ENCODE peak calls at places on chromosomes 12 and 14, in five cellular contexts. V is cardiac muscle cell, L is epithelial cell of esophagus, R is AG10803, W is heart left ventricle. C is an unnamed sample.

GRCh38 chr14:93050761-93051160 is 65.0 kb downstream of the ITPK1 start:
- DNase-seq in V (no peak), L (no peak), R (no peak), W (no peak), C (no peak)

GRCh38 chr14:37865719-37866549 is 270.5 kb downstream of the TTC6 start:
- DNase-seq in V (no peak), L (no peak), R (peak), W (no peak), C (no peak)

GRCh38 chr12:47614521-47614920 is 91.3 kb downstream of the RPAP3 start:
- DNase-seq in V (no peak), L (no peak), R (no peak), W (no peak), C (no peak)

GRCh38 chr12:105166736-105167135 is 59.2 kb downstream of the WASHC4 start:
- DNase-seq in V (no peak), L (peak), R (peak), W (no peak), C (no peak)

GRCh38 chr12:61823102-61823501 is 437.1 kb upstream of the USP15 start:
- DNase-seq in V (no peak), L (no peak), R (no peak), W (no peak), C (no peak)

GRCh38 chr12:457676-458075 is 2.1 kb upstream of the B4GALNT3 start:
- DNase-seq in V (no peak), L (peak), R (no peak), W (no peak), C (no peak)

GRCh38 chr12:104930388-104931326 is 27.4 kb downstream of the SLC41A2 start:
- DNase-seq in V (peak), L (peak), R (peak), W (no peak), C (no peak)

GRCh38 chr12:62192486-62193250 is 67.5 kb upstream of the USP15 start:
- DNase-seq in V (peak), L (peak), R (peak), W (peak), C (no peak)

GRCh38 chr14:39107624-39108023 is 4.6 kb upstream of the SEC23A start:
- DNase-seq in V (peak), L (peak), R (peak), W (no peak), C (no peak)

GRCh38 chr14:77299776-77300175 is 20.9 kb downstream of the POMT2 start:
- DNase-seq in V (no peak), L (no peak), R (no peak), W (no peak), C (no peak)

GRCh38 chr14:33938131-33938949 is 12.5 kb downstream of the EGLN3 start:
- DNase-seq in V (peak), L (peak), R (peak), W (peak), C (no peak)

GRCh38 chr14:45267084-45267483 is 14.1 kb upstream of the MIS18BP1 start:
- DNase-seq in V (no peak), L (no peak), R (no peak), W (no peak), C (no peak)

GRCh38 chr14:94113073-94113472 is 2.5 kb downstream of the IFI27 start:
- DNase-seq in V (no peak), L (no peak), R (no peak), W (no peak), C (no peak)

GRCh38 chr12:1907652-1908611 is 10.5 kb downstream of the CACNA2D4 start:
- DNase-seq in V (no peak), L (peak), R (no peak), W (no peak), C (no peak)

GRCh38 chr12:22672951-22673350 is 48.0 kb downstream of the ETNK1 start:
- DNase-seq in V (peak), L (no peak), R (peak), W (no peak), C (no peak)

GRCh38 chr12:23127701-23128100 is 502.7 kb downstream of the ETNK1 start:
- DNase-seq in V (no peak), L (no peak), R (no peak), W (no peak), C (no peak)

GRCh38 chr12:113875681-113876080 is 90.4 kb downstream of the RBM19 start:
- DNase-seq in V (peak), L (no peak), R (no peak), W (no peak), C (no peak)

GRCh38 chr12:129716825-129717224 is 187.0 kb downstream of the TMEM132D start:
- DNase-seq in V (no peak), L (no peak), R (no peak), W (no peak), C (no peak)

GRCh38 chr12:50715174-50715573 is 48.7 kb upstream of the ATF1 start:
- DNase-seq in V (no peak), L (no peak), R (peak), W (no peak), C (no peak)

GRCh38 chr12:53561590-53561953 is 54.3 kb upstream of the NPFF start:
- DNase-seq in V (peak), L (peak), R (peak), W (no peak), C (no peak)

GRCh38 chr14:105204206-105204930 is 23.3 kb upstream of the NUDT14 start:
- DNase-seq in V (no peak), L (peak), R (peak), W (peak), C (no peak)

GRCh38 chr12:106495354-106495965 is 87.3 kb upstream of the RFX4 start:
- DNase-seq in V (no peak), L (no peak), R (no peak), W (no peak), C (no peak)

GRCh38 chr12:104167519-104168458 is 29.8 kb upstream of the NFYB start:
- DNase-seq in V (no peak), L (no peak), R (no peak), W (no peak), C (no peak)

GRCh38 chr14:58216544-58216943 is 16.6 kb downstream of the ACTR10 start:
- DNase-seq in V (no peak), L (no peak), R (no peak), W (no peak), C (no peak)

GRCh38 chr14:92224348-92224954 is 98.5 kb upstream of the SLC24A4 start:
- DNase-seq in V (no peak), L (peak), R (peak), W (no peak), C (no peak)

GRCh38 chr14:64628940-64629403 is 75.3 kb upstream of the PLEKHG3 start:
- DNase-seq in V (peak), L (peak), R (peak), W (no peak), C (no peak)

GRCh38 chr14:104387385-104388010 is 192.1 kb upstream of the C14orf180 start:
- DNase-seq in V (no peak), L (no peak), R (no peak), W (peak), C (no peak)

GRCh38 chr12:91988076-91988475 is 157.6 kb downstream of the BTG1 start:
- DNase-seq in V (peak), L (no peak), R (no peak), W (no peak), C (no peak)

GRCh38 chr12:32561931-32562341 is 117.2 kb upstream of the DNM1L start:
- DNase-seq in V (no peak), L (no peak), R (no peak), W (no peak), C (no peak)

GRCh38 chr12:6267007-6267721 is 43.3 kb upstream of the PLEKHG6 start:
- DNase-seq in V (peak), L (peak), R (peak), W (no peak), C (no peak)

GRCh38 chr14:50488521-50488920 is 43.8 kb downstream of the MAP4K5 start:
- DNase-seq in V (no peak), L (no peak), R (no peak), W (no peak), C (no peak)

GRCh38 chr14:34365309-34365915 is 96.6 kb downstream of the SPTSSA start:
- DNase-seq in V (peak), L (no peak), R (no peak), W (no peak), C (no peak)

GRCh38 chr12:69266045-69266635 is 26.8 kb downstream of the CPSF6 start:
- DNase-seq in V (peak), L (peak), R (peak), W (no peak), C (no peak)

GRCh38 chr12:124097681-124098080 is 124.7 kb downstream of the ZNF664 start:
- DNase-seq in V (peak), L (no peak), R (peak), W (no peak), C (no peak)

GRCh38 chr12:130041983-130042812 is 120.1 kb upstream of the FZD10 start:
- DNase-seq in V (no peak), L (peak), R (no peak), W (no peak), C (no peak)

GRCh38 chr14:76955575-76956252 is 72.8 kb downstream of the IRF2BPL start:
- DNase-seq in V (peak), L (peak), R (peak), W (peak), C (peak)

GRCh38 chr12:27966870-27967269 is 5.7 kb downstream of the PTHLH start:
- DNase-seq in V (peak), L (peak), R (peak), W (no peak), C (no peak)

GRCh38 chr12:69211172-69211571 is 28.2 kb upstream of the CPSF6 start:
- DNase-seq in V (no peak), L (no peak), R (no peak), W (no peak), C (no peak)

GRCh38 chr12:104733717-104734175 is 224.3 kb downstream of the SLC41A2 start:
- DNase-seq in V (peak), L (no peak), R (no peak), W (no peak), C (no peak)

GRCh38 chr12:24424889-24425600 is 475.6 kb upstream of the SOX5 start:
- DNase-seq in V (no peak), L (no peak), R (no peak), W (no peak), C (no peak)

GRCh38 chr12:77914089-77914488 is 83.4 kb downstream of the NAV3 start:
- DNase-seq in V (peak), L (no peak), R (peak), W (no peak), C (no peak)
- TF ChIP-seq CTCF in V (peak), L (no peak), R (no peak), W (peak), C (no peak)

DNA sequence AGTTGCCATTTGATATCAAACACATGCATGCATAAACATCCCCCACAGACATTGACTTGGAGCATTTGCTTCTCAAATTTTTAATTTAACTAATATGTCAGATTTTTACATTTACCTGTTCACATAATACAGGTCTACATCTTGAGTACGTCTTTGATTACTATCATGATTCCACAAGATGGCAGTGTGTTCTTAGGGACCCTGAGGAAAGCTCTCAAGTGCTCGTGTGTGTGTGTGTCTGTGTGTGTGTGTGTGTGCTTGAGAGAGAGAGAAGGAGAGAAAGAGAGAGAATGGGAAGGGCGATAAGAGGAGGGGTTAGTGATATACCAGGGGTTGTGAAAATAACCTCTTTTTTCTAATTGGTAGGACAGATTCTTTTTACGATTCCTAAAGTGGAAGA is 167.1 kb upstream of the OR4E1 start:
- DNase-seq in V (no peak), L (peak), R (no peak), W (no peak), C (no peak)
- TF ChIP-seq CTCF in V (no peak), L (no peak), R (no peak), W (no peak), C (no peak)

DNA sequence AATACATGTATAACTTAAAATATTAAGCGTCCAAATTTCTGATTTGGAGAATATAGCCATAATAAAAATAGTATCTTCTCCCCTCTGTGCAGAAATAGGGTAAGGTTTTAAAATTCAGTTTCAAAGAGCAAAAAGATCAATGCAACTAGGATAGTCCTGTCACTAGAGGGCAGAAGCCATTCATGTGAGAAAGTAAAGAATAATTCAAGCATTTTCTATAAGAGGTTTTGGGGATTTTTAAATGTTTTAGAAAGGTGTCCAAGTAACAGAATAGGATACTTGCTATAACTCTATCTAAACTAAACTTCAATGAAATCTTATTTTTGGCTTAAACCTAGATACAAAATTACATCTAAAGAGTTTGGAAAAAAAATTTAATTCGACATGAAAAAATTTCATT is 50.3 kb downstream of the ADAMTS20 start:
- DNase-seq in V (peak), L (peak), R (peak), W (no peak), C (no peak)
- TF ChIP-seq CTCF in V (peak), L (peak), R (peak), W (peak), C (no peak)

GRCh38 chr12:14656846-14657245 is 39.6 kb downstream of the GUCY2C start:
- DNase-seq in V (no peak), L (no peak), R (no peak), W (no peak), C (no peak)
- TF ChIP-seq CTCF in V (no peak), L (no peak), R (no peak), W (no peak), C (no peak)

GRCh38 chr14:102502571-102502970 is 7.0 kb downstream of the ANKRD9 start:
- DNase-seq in V (no peak), L (no peak), R (no peak), W (no peak), C (no peak)

GRCh38 chr14:102503576-102504224 is 5.9 kb downstream of the ANKRD9 start:
- DNase-seq in V (no peak), L (peak), R (no peak), W (peak), C (no peak)

GRCh38 chr14:102500724-102501123 is 8.9 kb downstream of the ANKRD9 start:
- DNase-seq in V (no peak), L (no peak), R (no peak), W (no peak), C (no peak)

GRCh38 chr14:102500190-102500661 is 9.3 kb downstream of the ANKRD9 start:
- DNase-seq in V (peak), L (peak), R (peak), W (peak), C (peak)

GRCh38 chr14:102501751-102502315 is 7.7 kb downstream of the ANKRD9 start:
- DNase-seq in V (no peak), L (no peak), R (no peak), W (peak), C (no peak)
- TF ChIP-seq CTCF in V (no peak), L (peak), R (no peak), W (no peak), C (no peak)

GRCh38 chr14:74401504-74402241 is 24.3 kb downstream of the SYNDIG1L start:
- DNase-seq in V (no peak), L (peak), R (no peak), W (peak), C (no peak)
- TF ChIP-seq CTCF in V (no peak), L (no peak), R (no peak), W (no peak), C (no peak)

GRCh38 chr14:30354439-30354838 is 204.5 kb upstream of the G2E3 start:
- DNase-seq in V (no peak), L (no peak), R (no peak), W (no peak), C (no peak)
- TF ChIP-seq CTCF in V (no peak), L (no peak), R (no peak), W (no peak), C (no peak)

DNA sequence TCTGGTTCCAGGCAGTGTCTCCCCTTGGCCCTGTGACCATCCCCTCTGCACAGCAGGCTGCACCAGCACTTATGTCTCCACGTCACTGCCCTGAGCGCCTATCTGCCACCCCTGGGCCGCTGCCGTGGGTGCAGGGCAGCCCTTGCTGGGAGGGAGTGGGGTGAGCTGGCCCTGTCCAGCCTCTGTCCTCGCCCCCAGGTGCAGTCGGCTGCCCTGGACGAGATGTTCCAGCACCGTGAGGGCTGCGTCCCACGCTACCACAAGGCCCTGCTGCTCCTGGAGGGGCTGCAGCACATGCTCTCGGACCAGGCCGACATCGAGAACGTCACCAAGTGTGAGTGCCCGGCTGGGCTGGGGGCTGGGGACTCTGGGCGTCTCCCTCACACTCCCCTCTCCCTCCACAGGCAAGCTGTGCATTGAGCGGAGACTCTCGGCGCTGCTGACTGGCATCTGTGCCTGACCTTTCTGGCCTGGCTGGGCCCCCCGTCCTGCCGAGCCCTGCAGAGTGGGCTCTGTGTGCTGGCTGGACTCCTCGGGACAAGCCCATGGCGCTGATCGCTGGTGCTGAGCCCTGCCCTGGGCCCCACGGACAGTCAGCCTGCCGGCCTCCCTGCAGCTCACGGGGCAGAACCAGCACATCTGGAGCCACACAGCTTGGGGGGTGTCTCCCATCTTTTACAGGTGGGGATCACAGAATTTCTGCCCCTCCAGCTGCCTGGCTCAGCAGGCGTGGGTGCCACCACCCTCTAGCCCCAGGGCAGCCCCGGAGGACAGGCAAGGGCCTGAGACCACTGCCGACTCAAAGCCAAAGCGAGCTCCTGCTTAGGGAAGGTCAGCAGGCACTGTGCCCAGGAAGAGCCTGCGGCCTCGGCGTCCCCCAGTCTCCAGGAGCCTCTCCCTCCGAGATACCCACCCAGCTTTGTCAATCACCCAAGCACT is 7.9 kb upstream of the PUS1 start:
- DNase-seq in V (no peak), L (no peak), R (no peak), W (peak), C (peak)
- TF ChIP-seq CTCF in V (no peak), L (no peak), R (no peak), W (no peak), C (no peak)

C was measured in CD14-positive monocyte.